ENCODE peak calls at places on chromosomes 7 and 10, in eight cellular contexts. B is neural crest cell, F is cardiac muscle cell, R is astrocyte of the spinal cord, Q is chondrocyte, E is dorsolateral prefrontal cortex, J is GM20000, Z is tibial artery. C is an unnamed sample.
A peak's percentile ranks its signal among the peaks of the same experiment; 100 is the strongest.

GRCh38 chr10:48523212-48523819 is 81.6 kb downstream of the ARHGAP22 start:
- DNase-seq in B (peak; percentile 33), F (peak; percentile 62), R (peak; percentile 98), Q (no peak), E (no peak), J (no peak), Z (no peak), C (peak; percentile 13)

GRCh38 chr7:154497751-154498150 is 445.6 kb downstream of the DPP6 start:
- DNase-seq in B (no peak), F (no peak), R (no peak), Q (no peak), E (no peak), J (no peak), Z (no peak), C (no peak)

GRCh38 chr10:32190890-32191491 is 134.8 kb upstream of the KIF5B start:
- DNase-seq in B (no peak), F (peak; percentile 36), R (peak; percentile 50), Q (no peak), E (no peak), J (peak; percentile 49), Z (no peak), C (no peak)

GRCh38 chr7:50628469-50629084 is 63.4 kb upstream of the DDC start:
- DNase-seq in B (no peak), F (peak; percentile 56), R (no peak), Q (no peak), E (no peak), J (no peak), Z (no peak), C (no peak)

GRCh38 chr7:128007293-128007680 is 23.9 kb downstream of the LRRC4 start:
- DNase-seq in B (no peak), F (no peak), R (no peak), Q (no peak), E (no peak), J (no peak), Z (no peak), C (no peak)

GRCh38 chr7:100545636-100546128 is 6.7 kb downstream of the AGFG2 start:
- DNase-seq in B (no peak), F (peak; percentile 55), R (peak; percentile 94), Q (no peak), E (no peak), J (peak; percentile 69), Z (peak; percentile 78), C (no peak)

GRCh38 chr7:1065263-1066260 is 21.2 kb downstream of the GPR146 start:
- DNase-seq in B (peak; percentile 84), F (peak; percentile 91), R (peak; percentile 67), Q (peak; percentile 94), E (peak; percentile 77), J (peak; percentile 96), Z (peak; percentile 82), C (peak; percentile 92)

GRCh38 chr10:74190494-74190893 is 39.5 kb downstream of the ADK start:
- DNase-seq in B (no peak), F (no peak), R (no peak), Q (no peak), E (no peak), J (no peak), Z (no peak), C (no peak)

GRCh38 chr10:88343761-88344484 is 239.2 kb downstream of the RNLS start:
- DNase-seq in B (no peak), F (no peak), R (no peak), Q (no peak), E (no peak), J (no peak), Z (no peak), C (no peak)

GRCh38 chr7:20438665-20439376 is 108.1 kb downstream of the ITGB8 start:
- DNase-seq in B (no peak), F (no peak), R (no peak), Q (no peak), E (no peak), J (peak; percentile 29), Z (no peak), C (no peak)

GRCh38 chr7:27652518-27652917 is 10.2 kb downstream of the HIBADH start:
- DNase-seq in B (no peak), F (no peak), R (no peak), Q (no peak), E (no peak), J (no peak), Z (no peak), C (no peak)

GRCh38 chr7:51019891-51020855 is 237.5 kb upstream of the GRB10 start:
- DNase-seq in B (no peak), F (no peak), R (no peak), Q (no peak), E (no peak), J (no peak), Z (no peak), C (no peak)

GRCh38 chr10:52436664-52437063 is 122.6 kb downstream of the DKK1 start:
- DNase-seq in B (no peak), F (no peak), R (peak; percentile 36), Q (no peak), E (no peak), J (no peak), Z (no peak), C (no peak)

GRCh38 chr7:159192761-159193453 is 48.2 kb upstream of the VIPR2 start:
- DNase-seq in B (no peak), F (no peak), R (no peak), Q (no peak), E (no peak), J (no peak), Z (no peak), C (no peak)

GRCh38 chr7:159191236-159191635 is 46.6 kb upstream of the VIPR2 start:
- DNase-seq in B (no peak), F (no peak), R (no peak), Q (no peak), E (no peak), J (no peak), Z (no peak), C (no peak)

GRCh38 chr7:159192013-159192412 is 47.3 kb upstream of the VIPR2 start:
- DNase-seq in B (no peak), F (no peak), R (no peak), Q (no peak), E (no peak), J (no peak), Z (no peak), C (no peak)

GRCh38 chr7:159195926-159196325 is 51.3 kb upstream of the VIPR2 start:
- DNase-seq in B (no peak), F (no peak), R (no peak), Q (no peak), E (no peak), J (no peak), Z (no peak), C (no peak)

DNA sequence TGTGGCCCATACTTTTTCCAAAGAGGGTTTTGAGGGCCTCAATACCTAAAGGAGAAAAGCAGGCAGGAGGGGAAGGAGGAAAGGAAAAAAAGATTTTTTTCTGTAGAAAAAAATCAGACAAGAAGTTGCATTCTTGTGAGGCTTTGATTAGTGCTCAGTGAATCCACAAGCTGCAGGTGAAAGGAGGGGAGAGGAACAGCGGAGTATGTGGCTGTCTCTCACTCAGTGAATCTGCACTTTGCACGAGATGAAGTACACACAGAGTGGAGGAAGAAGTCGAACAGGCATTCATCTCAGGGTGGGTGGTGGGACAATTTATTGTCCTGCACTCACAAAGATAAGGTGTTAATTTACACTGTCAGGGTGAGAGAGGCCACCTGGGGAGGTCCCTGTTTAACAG is 48.9 kb upstream of the VIPR2 start:
- DNase-seq in B (no peak), F (no peak), R (no peak), Q (no peak), E (no peak), J (no peak), Z (no peak), C (no peak)
- TF ChIP-seq CTCF in B (no peak), F (no peak), R (no peak), Q (no peak), E (no peak), J (no peak), Z (no peak), C (no peak)

DNA sequence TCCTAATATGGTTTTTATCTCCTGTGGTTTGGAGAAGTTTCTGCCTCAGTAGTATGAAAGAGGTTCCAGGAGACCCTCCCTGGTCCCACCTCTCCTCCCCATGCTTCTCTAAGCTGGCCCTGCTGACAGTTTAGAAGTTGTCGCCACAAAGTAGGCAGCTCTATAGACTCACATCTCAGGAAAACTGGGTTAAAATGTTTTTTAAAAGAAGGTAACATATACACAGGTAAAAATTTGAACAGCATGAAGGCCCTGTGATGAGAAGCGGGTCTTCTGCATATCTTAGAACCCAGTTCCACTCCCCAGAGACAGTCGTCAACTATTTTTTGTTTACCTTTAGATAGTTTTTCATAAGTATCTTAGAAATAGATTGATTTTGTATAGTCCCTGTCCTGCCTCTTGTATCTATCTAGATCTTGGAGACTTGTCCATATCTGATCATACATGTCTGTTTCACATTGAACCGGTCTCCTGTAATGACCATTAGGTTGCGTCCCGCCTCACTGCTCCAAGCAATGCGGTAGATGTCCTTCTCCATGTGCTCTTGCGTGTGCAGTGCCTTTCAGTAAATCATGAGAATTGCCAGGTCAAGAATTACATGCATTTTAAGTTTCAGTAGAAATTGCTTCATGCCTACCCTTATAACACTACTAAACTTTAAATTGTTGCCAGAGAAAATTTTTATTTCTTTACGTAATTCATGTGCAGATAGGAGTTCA is 2.2 kb downstream of the DUSP5 start:
- DNase-seq in B (no peak), F (peak; percentile 54), R (no peak), Q (no peak), E (no peak), J (no peak), Z (no peak), C (no peak)
- TF ChIP-seq CTCF in B (no peak), F (no peak), R (no peak), Q (no peak), E (no peak), J (no peak), Z (no peak), C (no peak)

GRCh38 chr7:21497072-21497471 is 45.8 kb upstream of the DNAH11 start:
- DNase-seq in B (no peak), F (no peak), R (peak; percentile 7), Q (no peak), E (no peak), J (no peak), Z (no peak), C (no peak)
- TF ChIP-seq CTCF in B (peak; percentile 20), F (peak; percentile 49), R (peak; percentile 41), Q (peak; percentile 45), E (no peak), J (no peak), Z (no peak), C (no peak)

DNA sequence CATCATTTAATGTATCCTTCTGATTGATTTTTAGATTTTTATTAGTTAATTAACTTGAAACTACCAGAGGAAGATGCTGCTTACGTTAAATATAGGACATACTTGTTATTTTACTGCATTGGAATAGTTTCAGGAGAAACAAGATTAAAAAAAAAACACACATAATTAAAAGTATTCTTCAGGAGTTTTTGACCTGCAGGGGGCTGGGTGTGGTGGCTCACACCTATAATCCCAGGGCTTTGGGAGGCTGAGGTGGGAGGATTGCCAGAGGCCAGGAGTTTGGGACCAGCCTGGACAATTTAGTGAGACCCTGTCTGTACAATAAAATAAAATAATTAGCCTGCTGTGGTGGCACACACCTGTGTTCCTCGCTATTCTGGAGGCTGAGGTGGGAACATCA is 10.7 kb downstream of the CBLL1 start:
- DNase-seq in B (no peak), F (no peak), R (no peak), Q (no peak), E (no peak), J (no peak), Z (no peak), C (peak; percentile 34)
- TF ChIP-seq CTCF in B (peak; percentile 47), F (peak; percentile 17), R (peak; percentile 15), Q (peak; percentile 58), E (no peak), J (no peak), Z (no peak), C (no peak)

GRCh38 chr7:43511029-43511428 is 71.9 kb upstream of the STK17A start:
- DNase-seq in B (no peak), F (no peak), R (no peak), Q (no peak), E (no peak), J (no peak), Z (no peak), C (no peak)
- TF ChIP-seq CTCF in B (peak; percentile 30), F (no peak), R (peak; percentile 7), Q (peak; percentile 17), E (no peak), J (no peak), Z (no peak), C (no peak)